ENCODE peak calls at places on chromosome 1, in four cellular contexts. T, E, G and K are unnamed samples. For H3K36me3, the result is how much of the 10 kb centered on the place peaks cover.

GRCh38 chr1:97252076-97252475 is 530.5 kb downstream of the PTBP2 start:
- DNase-seq in T (peak), E (no peak), G (peak), K (peak)

GRCh38 chr1:116987256-116987555 is 14.4 kb upstream of the CD101 start:
- DNase-seq in T (no peak), E (no peak), G (no peak), K (no peak)

GRCh38 chr1:206004821-206005220 is 1.6 kb upstream of the RAB7B start:
- DNase-seq in T (no peak), E (no peak), G (peak), K (no peak)

GRCh38 chr1:221816899-221817298 is 75.0 kb upstream of the DUSP10 start:
- DNase-seq in T (peak), E (peak), G (peak), K (peak)

GRCh38 chr1:86504895-86505625 is 36.3 kb downstream of the CLCA1 start:
- DNase-seq in T (no peak), E (peak), G (no peak), K (no peak)

GRCh38 chr1:97308131-97308530 is 586.5 kb downstream of the PTBP2 start:
- DNase-seq in T (peak), E (no peak), G (no peak), K (no peak)

GRCh38 chr1:107597290-107597689 is 367.7 kb downstream of the VAV3 start:
- DNase-seq in T (no peak), E (peak), G (no peak), K (no peak)

GRCh38 chr1:48943393-48943792 is 166.7 kb upstream of the BEND5 start:
- DNase-seq in T (no peak), E (no peak), G (no peak), K (no peak)

GRCh38 chr1:186762653-186763052 is 66.1 kb upstream of the PLA2G4A start:
- DNase-seq in T (no peak), E (no peak), G (no peak), K (no peak)

GRCh38 chr1:244862354-244862698 is 2.0 kb downstream of the HNRNPU start:
- DNase-seq in T (no peak), E (no peak), G (no peak), K (peak)

GRCh38 chr1:16938351-16939321 is 16.9 kb downstream of the CROCC start:
- DNase-seq in T (no peak), E (peak), G (no peak), K (no peak)

GRCh38 chr1:5704785-5705514 is 287.3 kb downstream of the NPHP4 start:
- DNase-seq in T (no peak), E (no peak), G (no peak), K (no peak)

GRCh38 chr1:23187637-23188036 is 19.0 kb upstream of the LUZP1 start:
- DNase-seq in T (no peak), E (no peak), G (no peak), K (peak)

GRCh38 chr1:110214454-110215404 is 4.6 kb downstream of the KCNC4 start:
- DNase-seq in T (peak), E (no peak), G (no peak), K (no peak)

DNA sequence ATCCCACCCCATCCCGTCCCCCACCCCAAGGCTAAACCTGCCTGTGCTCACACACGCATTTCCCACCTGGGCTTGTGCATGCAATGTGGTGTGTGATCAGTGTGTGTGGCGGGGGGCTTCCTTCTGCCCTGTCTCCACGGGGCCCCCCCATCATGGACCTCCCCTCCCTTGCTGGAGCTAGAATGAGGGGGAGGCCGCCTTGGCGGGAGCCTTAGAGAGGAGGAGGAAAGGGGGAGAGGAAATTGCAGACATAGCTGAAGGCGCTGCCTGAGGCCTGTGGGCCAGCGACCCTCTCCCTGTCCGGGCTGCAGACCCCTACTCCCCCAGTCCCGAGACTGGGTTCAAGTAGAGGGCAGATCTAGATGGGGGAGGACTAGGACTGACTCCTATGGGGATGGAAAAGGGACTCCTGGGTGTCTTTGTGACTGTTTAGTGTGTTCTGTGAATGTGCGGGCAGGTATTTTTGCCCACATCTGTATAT is 917 bp upstream of the EVA1B start:
- DNase-seq in T (no peak), E (no peak), G (no peak), K (no peak)
- H3K4me3 ChIP-seq in T (no peak), E (no peak), G (no peak), K (peak)

GRCh38 chr1:51342591-51343206 is 12.3 kb upstream of the TTC39A start:
- DNase-seq in T (no peak), E (no peak), G (no peak), K (no peak)

GRCh38 chr1:51345300-51345687 is 14.9 kb upstream of the TTC39A start:
- DNase-seq in T (no peak), E (no peak), G (no peak), K (no peak)

GRCh38 chr1:51343624-51344023 is 13.3 kb upstream of the TTC39A start:
- DNase-seq in T (no peak), E (no peak), G (no peak), K (no peak)

GRCh38 chr1:51344602-51345299 is 14.4 kb upstream of the TTC39A start:
- DNase-seq in T (no peak), E (peak), G (no peak), K (no peak)

GRCh38 chr1:51344276-51344601 is 13.9 kb upstream of the TTC39A start:
- DNase-seq in T (no peak), E (no peak), G (no peak), K (no peak)
- H3K4ac ChIP-seq in T (no peak), E (no peak), G (no peak), K (no peak)

GRCh38 chr1:43613075-43613942 is 36.6 kb upstream of the KDM4A start:
- DNase-seq in T (no peak), E (no peak), G (no peak), K (no peak)

GRCh38 chr1:43614891-43615290 is 35.1 kb upstream of the KDM4A start:
- DNase-seq in T (no peak), E (no peak), G (no peak), K (no peak)

GRCh38 chr1:43614211-43614610 is 35.7 kb upstream of the KDM4A start:
- DNase-seq in T (no peak), E (no peak), G (no peak), K (no peak)

GRCh38 chr1:43611950-43612349 is 38.0 kb upstream of the KDM4A start:
- DNase-seq in T (no peak), E (no peak), G (no peak), K (no peak)

GRCh38 chr1:43612406-43612805 is 37.5 kb upstream of the KDM4A start:
- DNase-seq in T (no peak), E (no peak), G (no peak), K (no peak)
- H3K36me3 ChIP-seq in T (half or more), E (under half), G (half or more), K (half or more)

GRCh38 chr1:9181176-9181906 is 52.4 kb upstream of the GPR157 start:
- DNase-seq in T (peak), E (peak), G (no peak), K (peak)
- H3K4me3 ChIP-seq in T (peak), E (peak), G (peak), K (peak)

DNA sequence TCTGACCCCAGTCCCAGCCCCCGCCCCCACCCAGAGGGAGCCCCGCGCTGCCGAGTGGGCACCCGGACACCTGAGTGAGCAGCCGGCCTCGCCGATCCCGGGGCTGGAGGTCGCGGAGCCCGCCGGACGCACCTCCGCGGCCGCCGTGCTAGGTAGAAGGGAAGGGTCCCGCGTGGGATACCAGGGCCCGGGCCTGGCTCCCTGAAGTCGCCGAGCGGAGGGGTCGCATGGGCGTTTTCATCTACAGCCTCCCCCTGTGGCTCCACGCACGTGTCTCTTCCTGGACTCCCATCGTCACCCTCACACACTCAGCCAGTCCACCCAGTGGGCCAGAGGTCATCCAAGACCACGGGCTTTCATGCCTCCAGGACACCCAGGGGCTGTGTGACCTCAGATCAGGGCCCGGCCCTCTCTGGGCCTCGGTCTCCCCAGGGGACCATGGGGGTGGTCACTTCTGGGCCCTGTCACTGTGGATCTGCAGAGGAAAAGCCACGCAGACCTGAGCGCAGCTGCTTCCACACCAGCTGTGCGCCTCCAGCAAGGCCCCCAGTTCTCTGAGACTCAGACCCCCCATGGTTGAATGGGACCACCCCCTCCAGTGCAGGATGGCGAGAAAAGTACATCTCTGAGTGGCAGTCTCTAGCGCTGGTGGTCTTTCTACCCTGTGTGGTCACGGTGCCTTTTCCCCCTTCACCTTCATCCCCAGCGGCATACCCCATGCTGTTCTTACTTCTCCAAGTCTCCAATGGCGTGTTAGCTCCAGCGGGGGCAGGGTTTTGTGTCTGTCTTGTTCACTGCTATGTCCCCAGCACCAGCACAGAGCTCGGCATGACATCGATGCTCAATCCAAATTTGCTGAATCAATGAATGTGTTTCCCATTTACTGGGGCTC is 574 bp upstream of the SDC3 start:
- DNase-seq in T (no peak), E (peak), G (peak), K (no peak)
- H3K4ac ChIP-seq in T (peak), E (peak), G (peak), K (peak)